ENCODE peak calls at places on chromosomes 2 and 18, in seven cellular contexts. Z, F, L, W, P, A and H are unnamed samples.
A peak's percentile ranks its signal among the peaks of the same experiment; 100 is the strongest.

GRCh38 chr2:213415093-213415492 is 130.8 kb downstream of the SPAG16 start:
- DNase-seq in F (no peak), W (no peak), A (no peak), Z (no peak), L (no peak), P (no peak), H (no peak)

GRCh38 chr18:74525741-74526140 is 8.6 kb upstream of the CNDP1 start:
- DNase-seq in F (no peak), Z (no peak), A (no peak), P (no peak), L (no peak), W (no peak), H (no peak)

GRCh38 chr2:69372767-69373166 is 14.3 kb downstream of the GFPT1 start:
- DNase-seq in W (no peak), Z (no peak), A (no peak), L (no peak), F (no peak), P (no peak), H (no peak)

GRCh38 chr18:5515007-5515744 is 28.6 kb downstream of the EPB41L3 start:
- DNase-seq in Z (no peak), L (no peak), F (no peak), A (no peak), P (no peak), W (no peak), H (no peak)

GRCh38 chr2:108635630-108636354 is 83.5 kb upstream of the RANBP2 start:
- DNase-seq in L (no peak), A (no peak), Z (no peak), F (no peak), P (no peak), W (no peak), H (no peak)

GRCh38 chr2:15758779-15759343 is 167.2 kb downstream of the DDX1 start:
- DNase-seq in Z (no peak), P (no peak), A (no peak), W (no peak), F (no peak), L (no peak), H (no peak)

GRCh38 chr2:54704688-54705605 is 18.5 kb upstream of the EML6 start:
- DNase-seq in A (no peak), F (peak; percentile 62), L (no peak), W (no peak), P (no peak), Z (peak; percentile 82), H (no peak)

GRCh38 chr2:95297088-95297487 is at the start of gene KCNIP3:
- DNase-seq in Z (peak; percentile 47), W (peak; percentile 61), A (no peak), P (no peak), F (no peak), L (no peak), H (no peak)

GRCh38 chr2:28544915-28545589 is 49.2 kb downstream of the PLB1 start:
- DNase-seq in F (no peak), A (no peak), L (no peak), W (no peak), Z (no peak), P (no peak), H (peak; percentile 52)

DNA sequence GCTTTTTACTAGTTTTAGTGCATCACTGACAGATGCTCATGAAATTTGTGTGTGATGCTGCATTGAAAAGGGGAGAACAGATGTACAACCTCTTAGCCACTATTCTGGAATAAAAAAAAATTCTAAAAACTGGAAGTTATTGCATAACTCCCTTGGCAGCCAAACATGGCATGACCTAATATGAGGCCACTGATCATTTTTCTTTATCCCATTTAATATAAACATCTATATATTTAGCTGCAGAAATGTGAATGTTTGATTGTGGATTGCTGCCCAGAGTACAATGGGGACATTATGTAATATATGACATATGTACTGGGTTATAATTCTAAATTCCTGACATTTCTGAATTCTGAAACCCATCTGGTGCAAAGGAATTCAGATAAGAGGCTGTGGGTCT is 86.5 kb downstream of the CDCA7 start:
- DNase-seq in A (no peak), F (no peak), W (no peak), Z (peak; percentile 65), P (no peak), L (no peak), H (no peak)
- TF ChIP-seq CTCF in A (no peak), F (no peak), W (no peak), Z (no peak), P (no peak), L (no peak), H (no peak)

GRCh38 chr2:1750935-1751767 is 6.8 kb upstream of the PXDN start:
- DNase-seq in L (no peak), A (peak; percentile 64), F (peak; percentile 84), P (peak; percentile 79), Z (peak; percentile 91), W (peak; percentile 12), H (peak; percentile 55)
- TF ChIP-seq CTCF in L (no peak), A (peak; percentile 81), F (peak; percentile 95), P (peak; percentile 96), Z (peak; percentile 96), W (peak; percentile 61), H (peak; percentile 48)

GRCh38 chr2:112579280-112579679 is 5.1 kb upstream of the CHCHD5 start:
- DNase-seq in L (no peak), F (peak; percentile 86), A (no peak), Z (peak; percentile 86), P (peak; percentile 86), W (no peak), H (no peak)

GRCh38 chr2:112582314-112582746 is 2.1 kb upstream of the CHCHD5 start:
- DNase-seq in F (peak; percentile 42), A (no peak), Z (peak; percentile 80), P (peak; percentile 44), L (no peak), W (peak; percentile 47), H (peak; percentile 61)

GRCh38 chr2:112572005-112572404 is 12.4 kb upstream of the CHCHD5 start:
- DNase-seq in A (no peak), F (no peak), P (no peak), W (no peak), L (no peak), Z (no peak), H (no peak)

GRCh38 chr2:112580084-112580483 is 4.3 kb upstream of the CHCHD5 start:
- DNase-seq in Z (no peak), W (no peak), A (no peak), L (no peak), F (no peak), P (no peak), H (no peak)

DNA sequence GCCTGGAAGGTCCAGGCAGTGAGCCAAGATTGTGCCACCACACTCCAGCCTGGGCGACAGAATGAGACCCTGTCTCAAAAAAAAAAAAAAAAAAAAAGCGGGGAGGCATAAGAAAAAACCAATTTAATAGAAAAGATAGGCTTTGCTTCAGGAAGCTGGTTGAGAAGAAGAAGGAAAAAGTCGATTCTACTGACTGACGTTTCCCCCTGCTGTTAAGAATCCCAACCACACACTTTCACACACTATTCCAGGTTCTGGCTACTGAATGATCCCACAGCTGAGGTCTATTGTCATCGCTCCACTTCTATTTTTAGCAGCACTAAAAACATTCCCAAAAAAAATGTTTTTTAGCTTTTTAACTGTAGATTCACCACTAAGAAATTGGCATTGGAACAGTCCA is 6.7 kb upstream of the CHCHD5 start:
- DNase-seq in L (no peak), Z (peak; percentile 40), F (peak; percentile 43), W (no peak), P (peak; percentile 14), A (no peak), H (no peak)
- TF ChIP-seq CTCF in L (no peak), Z (peak; percentile 26), F (peak; percentile 30), W (peak; percentile 32), P (peak; percentile 7), A (peak; percentile 35), H (no peak)

DNA sequence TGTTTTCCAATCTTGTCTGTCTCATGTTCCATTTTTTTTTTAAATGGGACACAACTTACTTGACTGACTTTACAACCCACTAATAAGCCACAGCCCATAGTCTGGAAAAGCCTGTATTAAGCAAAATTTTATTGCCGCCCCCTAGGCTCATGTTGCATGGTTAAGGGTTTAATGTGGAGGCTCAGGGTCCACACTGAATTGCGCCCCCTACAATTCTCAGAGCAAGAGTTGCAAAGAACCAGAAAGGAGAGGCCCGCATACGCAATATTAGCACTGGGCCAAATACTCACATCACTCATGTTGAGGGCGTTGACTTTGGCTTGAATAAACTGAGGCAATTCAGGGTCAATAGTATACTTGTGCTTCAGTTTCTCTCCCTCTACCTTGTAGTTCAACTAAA is 65.5 kb downstream of the NEB start:
- DNase-seq in P (no peak), Z (no peak), F (no peak), W (no peak), A (no peak), L (no peak), H (no peak)
- TF ChIP-seq CTCF in P (no peak), Z (no peak), F (no peak), W (no peak), A (no peak), L (no peak), H (no peak)

GRCh38 chr2:219998099-219998498 is 370.7 kb downstream of the SLC4A3 start:
- DNase-seq in L (no peak), W (no peak), Z (peak; percentile 21), A (no peak), P (no peak), F (no peak), H (no peak)
- TF ChIP-seq CTCF in L (no peak), W (no peak), Z (peak; percentile 12), A (no peak), P (peak; percentile 35), F (no peak), H (no peak)